ENCODE peak calls at places on chromosomes 2 and 18, in five cellular contexts. L is skeletal muscle cell, E is adipocyte, S is kidney epithelial cell, H is IMR-90. C is an unnamed sample.

GRCh38 chr2:105329561-105330495 is at the start of gene TGFBRAP1:
- DNase-seq in L (no peak), E (peak; percentile 87), S (no peak), H (peak; percentile 42), C (peak; percentile 81)

GRCh38 chr18:46447792-46448191 is 209.2 kb downstream of the LOXHD1 start:
- DNase-seq in L (no peak), E (no peak), S (no peak), H (no peak), C (no peak)

GRCh38 chr2:230660294-230661060 is 52.2 kb upstream of the CAB39 start:
- DNase-seq in L (no peak), E (peak; percentile 27), S (no peak), H (no peak), C (no peak)

GRCh38 chr2:72915907-72916742 is 1.2 kb upstream of the EMX1 start:
- DNase-seq in L (no peak), E (peak; percentile 29), S (no peak), H (no peak), C (no peak)

GRCh38 chr2:10844083-10844482 is 31.5 kb upstream of the PDIA6 start:
- DNase-seq in L (no peak), E (peak; percentile 80), S (peak; percentile 44), H (peak; percentile 38), C (peak; percentile 78)

GRCh38 chr2:109005686-109006204 is 16.7 kb upstream of the EDAR start:
- DNase-seq in L (no peak), E (no peak), S (no peak), H (no peak), C (no peak)

GRCh38 chr18:68564348-68564747 is 150.6 kb downstream of the TMX3 start:
- DNase-seq in L (no peak), E (no peak), S (no peak), H (no peak), C (no peak)

GRCh38 chr2:191692502-191693115 is 14.7 kb downstream of the NABP1 start:
- DNase-seq in L (no peak), E (no peak), S (no peak), H (no peak), C (no peak)

GRCh38 chr2:2012505-2012904 is 268.2 kb upstream of the PXDN start:
- DNase-seq in L (no peak), E (no peak), S (no peak), H (no peak), C (no peak)

GRCh38 chr2:168521342-168521741 is 65.3 kb downstream of the CERS6 start:
- DNase-seq in L (no peak), E (no peak), S (no peak), H (peak; percentile 21), C (peak; percentile 50)

GRCh38 chr2:36729067-36729466 is 32.6 kb downstream of the VIT start:
- DNase-seq in L (no peak), E (peak; percentile 58), S (no peak), H (peak; percentile 30), C (no peak)

GRCh38 chr2:172408143-172408766 is 19.1 kb upstream of the ITGA6 start:
- DNase-seq in L (no peak), E (no peak), S (no peak), H (no peak), C (no peak)

GRCh38 chr2:132477962-132478361 is 61.4 kb downstream of the GPR39 start:
- DNase-seq in L (peak; percentile 15), E (peak; percentile 80), S (no peak), H (peak; percentile 6), C (peak; percentile 64)

GRCh38 chr2:19881221-19881620 is 20.6 kb downstream of the TTC32 start:
- DNase-seq in L (no peak), E (no peak), S (no peak), H (no peak), C (no peak)

GRCh38 chr2:227406177-227407031 is 18.7 kb upstream of the SCYGR1 start:
- DNase-seq in L (peak; percentile 87), E (peak; percentile 99), S (peak; percentile 89), H (peak; percentile 99), C (peak; percentile 97)

GRCh38 chr2:168740788-168741187 is 61.6 kb upstream of the NOSTRIN start:
- DNase-seq in L (no peak), E (no peak), S (no peak), H (no peak), C (no peak)

GRCh38 chr2:80303006-80303741 is 1.4 kb downstream of the LRRTM1 start:
- DNase-seq in L (no peak), E (no peak), S (no peak), H (no peak), C (no peak)

GRCh38 chr2:67234443-67234842 is 162.7 kb upstream of the ETAA1 start:
- DNase-seq in L (no peak), E (peak; percentile 66), S (no peak), H (peak; percentile 72), C (peak; percentile 47)

GRCh38 chr2:134320930-134321329 is 67.1 kb downstream of the MGAT5 start:
- DNase-seq in L (no peak), E (no peak), S (no peak), H (no peak), C (no peak)

GRCh38 chr2:48589170-48589767 is 28.4 kb upstream of the GTF2A1L start:
- DNase-seq in L (no peak), E (peak; percentile 77), S (no peak), H (peak; percentile 59), C (no peak)

GRCh38 chr2:212027681-212028628 is 510.6 kb downstream of the ERBB4 start:
- DNase-seq in L (no peak), E (peak; percentile 83), S (no peak), H (peak; percentile 52), C (peak; percentile 43)
- H3K4me3 ChIP-seq in L (no peak overlapping the region), E (no peak overlapping the region), S (no peak overlapping the region), H (no peak overlapping the region), C (no peak overlapping the region)

GRCh38 chr18:79797518-79798345 is at the start of gene KCNG2:
- DNase-seq in L (no peak), E (peak; percentile 11), S (no peak), H (no peak), C (no peak)
- H3K4me3 ChIP-seq in L (peak within 1 kb of the TSS; percentile 22), E (no peak within 1 kb of the TSS), S (no peak within 1 kb of the TSS), H (peak within 1 kb of the TSS; percentile 42), C (no peak within 1 kb of the TSS)

DNA sequence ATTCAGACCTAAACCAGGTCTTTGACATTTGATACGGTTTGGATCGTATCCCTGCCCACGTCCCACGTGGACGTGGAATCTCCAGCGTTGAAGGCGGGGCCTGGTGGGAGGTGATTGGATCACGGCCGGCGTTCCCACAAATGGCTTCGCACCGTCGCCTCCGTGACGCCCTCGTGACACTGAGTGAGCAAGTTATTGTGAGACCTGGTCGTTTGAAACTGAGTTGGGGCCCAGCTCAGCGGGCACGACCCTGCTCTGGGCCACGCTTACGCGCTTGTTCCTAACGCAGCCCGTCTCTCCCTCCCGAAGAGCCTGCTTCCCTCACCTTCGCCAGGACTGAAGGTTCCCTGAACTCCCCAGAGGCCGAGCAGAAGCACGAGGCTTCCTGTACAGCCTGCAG is 121.7 kb downstream of the RTP5 start:
- DNase-seq in L (no peak), E (no peak), S (no peak), H (no peak), C (no peak)
- H3K4me3 ChIP-seq in L (no peak overlapping the region), E (no peak overlapping the region), S (no peak overlapping the region), H (no peak overlapping the region), C (no peak overlapping the region)

GRCh38 chr2:190627881-190628412 is 20.9 kb upstream of the NAB1 start:
- DNase-seq in L (no peak), E (peak; percentile 54), S (no peak), H (no peak), C (no peak)
- H3K4me3 ChIP-seq in L (peak overlapping the region; percentile 39), E (peak overlapping the region; percentile 82), S (peak overlapping the region; percentile 49), H (peak overlapping the region; percentile 53), C (peak overlapping the region; percentile 53)

GRCh38 chr2:102424754-102425153 is 1.8 kb downstream of the IL18RAP start:
- DNase-seq in L (no peak), E (no peak), S (no peak), H (no peak), C (no peak)
- H3K4me3 ChIP-seq in L (no peak overlapping the region), E (no peak overlapping the region), S (no peak overlapping the region), H (no peak overlapping the region), C (no peak overlapping the region)

GRCh38 chr2:7524211-7524594 is 607.0 kb downstream of the RNF144A start:
- DNase-seq in L (no peak), E (no peak), S (no peak), H (no peak), C (no peak)
- H3K4me3 ChIP-seq in L (no peak overlapping the region), E (no peak overlapping the region), S (no peak overlapping the region), H (no peak overlapping the region), C (no peak overlapping the region)

GRCh38 chr2:63805412-63805811 is 36.3 kb upstream of the UGP2 start:
- DNase-seq in L (no peak), E (no peak), S (no peak), H (no peak), C (no peak)
- H3K4me3 ChIP-seq in L (no peak overlapping the region), E (no peak overlapping the region), S (no peak overlapping the region), H (no peak overlapping the region), C (no peak overlapping the region)

GRCh38 chr2:153543639-153544071 is 65.1 kb upstream of the RPRM start:
- DNase-seq in L (no peak), E (no peak), S (peak; percentile 12), H (no peak), C (no peak)
- H3K4me3 ChIP-seq in L (no peak overlapping the region), E (no peak overlapping the region), S (no peak overlapping the region), H (no peak overlapping the region), C (no peak overlapping the region)

GRCh38 chr18:77130229-77131099 is 2.1 kb downstream of the MBP start:
- DNase-seq in L (no peak), E (no peak), S (no peak), H (no peak), C (no peak)
- H3K4me3 ChIP-seq in L (no peak overlapping the region), E (peak overlapping the region; percentile 83), S (peak overlapping the region; percentile 78), H (no peak overlapping the region), C (no peak overlapping the region)

DNA sequence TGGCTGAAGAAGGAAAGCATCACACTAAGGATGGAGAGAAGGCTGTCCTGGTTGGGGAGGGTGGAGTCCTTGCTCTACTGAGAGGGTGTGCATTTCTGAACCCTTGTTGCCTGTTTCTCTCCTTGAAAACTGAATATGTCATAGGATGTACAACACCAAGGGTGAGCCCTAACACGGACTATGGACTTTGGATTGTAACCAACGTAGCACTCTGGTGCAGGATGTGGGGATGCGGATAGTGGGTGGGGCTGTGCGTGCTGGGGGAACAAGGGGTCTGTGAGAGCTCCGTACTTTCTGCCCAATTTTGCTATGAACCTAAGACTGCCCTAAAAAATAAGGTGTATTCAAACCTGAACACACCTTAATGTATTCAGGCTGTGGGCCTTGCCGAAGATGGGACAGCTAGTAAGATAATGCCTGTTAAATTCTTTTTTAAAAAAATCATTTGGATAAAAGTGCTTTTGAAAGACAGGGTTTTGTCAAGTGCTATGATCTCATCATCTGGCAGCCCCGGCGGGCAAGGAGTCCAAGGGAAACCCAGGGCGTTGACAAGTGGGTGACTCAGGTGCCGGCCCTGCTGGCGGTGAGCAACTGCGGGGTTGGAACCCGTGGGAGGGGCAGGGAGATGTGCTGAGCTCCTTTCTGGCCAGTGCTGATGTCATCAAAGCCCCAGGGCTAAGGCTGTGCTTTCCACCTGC is 54.0 kb downstream of the GATA6 start:
- DNase-seq in L (peak; percentile 77), E (peak; percentile 64), S (peak; percentile 94), H (peak; percentile 95), C (peak; percentile 34)
- H3K4me3 ChIP-seq in L (no peak overlapping the region), E (no peak overlapping the region), S (no peak overlapping the region), H (no peak overlapping the region), C (no peak overlapping the region)